ENCODE peak calls at places on chromosomes 5 and 9, in eight cellular contexts. F is lower leg skin, Y is prostate gland, K is uterus, T is NB4, N is H54, J is spleen, P is sigmoid colon. S is an unnamed sample.

GRCh38 chr5:169085656-169086055 is 215.3 kb downstream of the SLIT3 start:
- DNase-seq in F (peak), Y (no peak), K (no peak), T (no peak), N (no peak), J (no peak), P (no peak), S (no peak)

GRCh38 chr5:15902050-15902449 is 277.5 kb downstream of the MARCHF11 start:
- DNase-seq in F (no peak), Y (peak), K (no peak), T (no peak), N (no peak), J (no peak), P (no peak), S (no peak)

GRCh38 chr9:134136117-134136996 is 475 bp downstream of the WDR5 start:
- DNase-seq in F (no peak), Y (no peak), K (peak), T (peak), N (peak), J (no peak), P (no peak), S (no peak)

GRCh38 chr9:93683331-93684134 is 107.1 kb downstream of the PHF2 start:
- DNase-seq in F (peak), Y (peak), K (no peak), T (no peak), N (no peak), J (peak), P (no peak), S (no peak)

GRCh38 chr5:34519489-34520220 is 136.5 kb upstream of the RAI14 start:
- DNase-seq in F (no peak), Y (no peak), K (no peak), T (no peak), N (no peak), J (no peak), P (no peak), S (no peak)

GRCh38 chr5:17157916-17158529 is 59.4 kb upstream of the BASP1 start:
- DNase-seq in F (no peak), Y (no peak), K (no peak), T (no peak), N (no peak), J (no peak), P (no peak), S (no peak)

GRCh38 chr9:19138084-19138483 is 10.8 kb upstream of the PLIN2 start:
- DNase-seq in F (no peak), Y (no peak), K (no peak), T (no peak), N (no peak), J (no peak), P (no peak), S (no peak)

GRCh38 chr5:75656311-75657003 is 45.2 kb downstream of the ANKDD1B start:
- DNase-seq in F (no peak), Y (peak), K (no peak), T (no peak), N (peak), J (no peak), P (no peak), S (no peak)

GRCh38 chr5:66307647-66308257 is 163.7 kb downstream of the SREK1 start:
- DNase-seq in F (no peak), Y (peak), K (no peak), T (peak), N (peak), J (no peak), P (no peak), S (no peak)

GRCh38 chr9:37302277-37302676 is 120.2 kb upstream of the GRHPR start:
- DNase-seq in F (no peak), Y (no peak), K (no peak), T (no peak), N (no peak), J (no peak), P (no peak), S (no peak)

GRCh38 chr5:107704686-107705389 is 34.1 kb upstream of the EFNA5 start:
- DNase-seq in F (no peak), Y (no peak), K (no peak), T (no peak), N (no peak), J (no peak), P (no peak), S (no peak)

GRCh38 chr5:21152611-21153010 is 1164.6 kb upstream of the CDH18 start:
- DNase-seq in F (no peak), Y (peak), K (no peak), T (peak), N (peak), J (no peak), P (no peak), S (no peak)

GRCh38 chr9:116096853-116097252 is 56.7 kb upstream of the PAPPA start:
- DNase-seq in F (no peak), Y (no peak), K (no peak), T (no peak), N (no peak), J (no peak), P (no peak), S (no peak)

GRCh38 chr5:135242496-135243193 is 156.4 kb downstream of the MACROH2A1 start:
- DNase-seq in F (peak), Y (no peak), K (peak), T (no peak), N (no peak), J (no peak), P (peak), S (no peak)

GRCh38 chr9:82412586-82412985 is 424.0 kb downstream of the SPATA31D1 start:
- DNase-seq in F (no peak), Y (no peak), K (no peak), T (no peak), N (no peak), J (no peak), P (no peak), S (no peak)

GRCh38 chr5:38888023-38888422 is 42.2 kb downstream of the OSMR start:
- DNase-seq in F (no peak), Y (no peak), K (no peak), T (peak), N (no peak), J (no peak), P (no peak), S (no peak)

GRCh38 chr5:168654225-168654624 is 75.1 kb upstream of the PANK3 start:
- DNase-seq in F (peak), Y (no peak), K (no peak), T (no peak), N (no peak), J (no peak), P (no peak), S (no peak)

GRCh38 chr9:137986268-137987099 is 108.9 kb downstream of the CACNA1B start:
- DNase-seq in F (peak), Y (no peak), K (no peak), T (no peak), N (no peak), J (peak), P (no peak), S (peak)

GRCh38 chr5:181217111-181217804 is 5.8 kb upstream of the TRIM41 start:
- DNase-seq in F (peak), Y (no peak), K (peak), T (peak), N (no peak), J (peak), P (peak), S (no peak)

GRCh38 chr5:126801992-126802294 is 25.0 kb downstream of the LMNB1 start:
- DNase-seq in F (no peak), Y (no peak), K (no peak), T (peak), N (no peak), J (no peak), P (no peak), S (no peak)

GRCh38 chr5:154830219-154830595 is 20.2 kb downstream of the FAXDC2 start:
- DNase-seq in F (no peak), Y (no peak), K (no peak), T (no peak), N (no peak), J (no peak), P (peak), S (no peak)

GRCh38 chr5:55636711-55637110 is 75.4 kb downstream of the SLC38A9 start:
- DNase-seq in F (no peak), Y (peak), K (peak), T (peak), N (no peak), J (no peak), P (no peak), S (no peak)

GRCh38 chr9:18498947-18499585 is 25.1 kb downstream of the ADAMTSL1 start:
- DNase-seq in F (no peak), Y (peak), K (no peak), T (no peak), N (no peak), J (no peak), P (no peak), S (no peak)

GRCh38 chr5:158875272-158875679 is 224.4 kb downstream of the EBF1 start:
- DNase-seq in F (no peak), Y (no peak), K (no peak), T (no peak), N (no peak), J (no peak), P (no peak), S (no peak)

GRCh38 chr9:95383845-95384244 is 66.3 kb upstream of the FANCC start:
- DNase-seq in F (no peak), Y (no peak), K (no peak), T (no peak), N (no peak), J (no peak), P (no peak), S (no peak)

GRCh38 chr5:133341915-133342710 is 270.2 kb downstream of the FSTL4 start:
- DNase-seq in F (no peak), Y (no peak), K (no peak), T (no peak), N (no peak), J (peak), P (peak), S (no peak)

GRCh38 chr9:33813712-33814641 is 3.0 kb upstream of the UBE2R2 start:
- DNase-seq in F (peak), Y (no peak), K (no peak), T (peak), N (peak), J (no peak), P (no peak), S (no peak)
- TF ChIP-seq POLR2A in F (no peak), Y (no peak), K (peak), T (no peak), N (no peak), J (no peak), P (no peak), S (no peak)

DNA sequence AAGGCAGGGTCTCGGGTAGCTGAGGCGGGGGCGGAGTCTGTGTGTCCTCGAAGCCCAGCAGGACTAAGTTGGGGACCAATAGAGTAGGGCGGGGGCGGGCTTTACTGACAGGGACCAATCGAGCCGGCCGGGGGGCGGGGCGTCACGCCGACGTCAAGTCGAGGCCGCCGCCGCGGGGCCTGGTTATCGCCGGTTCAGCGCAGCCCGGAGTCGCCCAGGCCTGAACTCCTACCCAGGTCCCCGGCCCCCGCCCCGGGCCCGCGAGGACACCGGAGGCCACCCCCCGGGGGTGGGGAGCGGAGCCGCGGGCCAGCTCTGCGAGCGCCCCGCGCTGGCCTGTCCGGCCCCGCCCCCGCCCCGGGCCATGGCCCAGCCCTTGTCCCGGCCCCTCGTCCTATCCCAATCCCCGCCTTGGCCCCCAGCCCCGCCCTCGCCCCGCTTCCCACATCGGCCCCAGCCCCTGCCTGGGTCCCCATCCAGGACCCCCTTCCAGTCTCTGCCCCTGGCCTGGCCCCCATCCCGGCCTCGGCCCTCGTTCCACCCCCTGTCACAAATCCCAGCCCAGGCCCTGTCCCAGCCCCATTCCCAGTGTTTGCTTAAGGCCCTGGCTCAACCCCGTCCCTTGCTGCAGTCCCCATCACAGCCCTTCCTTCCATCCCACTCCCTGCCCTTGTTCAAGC is at the start of gene TMEM8B:
- DNase-seq in F (peak), Y (peak), K (peak), T (peak), N (peak), J (peak), P (peak), S (peak)
- TF ChIP-seq POLR2A in F (no peak), Y (peak), K (peak), T (peak), N (no peak), J (no peak), P (peak), S (no peak)

GRCh38 chr9:35489313-35490154 is at the start of gene RUSC2:
- DNase-seq in F (peak), Y (peak), K (peak), T (peak), N (no peak), J (peak), P (peak), S (peak)
- TF ChIP-seq POLR2A in F (no peak), Y (peak), K (peak), T (no peak), N (peak), J (no peak), P (peak), S (peak)

GRCh38 chr9:4741365-4742031 is 496 bp upstream of the AK3 start:
- DNase-seq in F (peak), Y (peak), K (peak), T (no peak), N (no peak), J (no peak), P (peak), S (peak)
- TF ChIP-seq POLR2A in F (no peak), Y (no peak), K (no peak), T (no peak), N (no peak), J (no peak), P (no peak), S (no peak)

GRCh38 chr9:121282309-121283071 is 14.5 kb downstream of the GSN start:
- DNase-seq in F (peak), Y (no peak), K (peak), T (peak), N (no peak), J (no peak), P (peak), S (peak)

GRCh38 chr9:121279841-121280388 is 12.0 kb downstream of the GSN start:
- DNase-seq in F (peak), Y (no peak), K (no peak), T (no peak), N (no peak), J (no peak), P (no peak), S (peak)

GRCh38 chr9:121280715-121281613 is 13.0 kb downstream of the GSN start:
- DNase-seq in F (peak), Y (no peak), K (no peak), T (peak), N (no peak), J (no peak), P (no peak), S (peak)

GRCh38 chr9:121283072-121283398 is 15.1 kb downstream of the GSN start:
- DNase-seq in F (no peak), Y (no peak), K (no peak), T (no peak), N (no peak), J (no peak), P (no peak), S (no peak)

GRCh38 chr9:121281614-121282291 is 13.8 kb downstream of the GSN start:
- DNase-seq in F (peak), Y (peak), K (peak), T (no peak), N (peak), J (peak), P (peak), S (peak)
- TF ChIP-seq POLR2A in F (no peak), Y (no peak), K (peak), T (no peak), N (no peak), J (no peak), P (no peak), S (no peak)

GRCh38 chr5:86442036-86442435 is 175.7 kb upstream of the COX7C start:
- DNase-seq in F (no peak), Y (no peak), K (no peak), T (no peak), N (no peak), J (no peak), P (no peak), S (no peak)

GRCh38 chr5:86447362-86447761 is 170.4 kb upstream of the COX7C start:
- DNase-seq in F (no peak), Y (no peak), K (no peak), T (no peak), N (no peak), J (no peak), P (no peak), S (no peak)
- TF ChIP-seq POLR2A in F (no peak), Y (no peak), K (no peak), T (no peak), N (no peak), J (no peak), P (no peak), S (no peak)

S was measured in suprapubic skin.